ENCODE peak calls at places on chromosomes 3 and 15, in ten cellular contexts. T, Z, I, A, G, S, C, K, N and M are unnamed samples.

GRCh38 chr15:75661041-75661778 is 13.5 kb downstream of the SNX33 start:
- DNase-seq in T (peak; percentile 97), Z (peak; percentile 96), I (peak; percentile 83), A (peak; percentile 85), G (peak; percentile 89), S (peak; percentile 84), C (no peak), K (peak; percentile 86), N (no peak), M (no peak)

GRCh38 chr3:4656059-4656458 is 162.9 kb downstream of the ITPR1 start:
- DNase-seq in T (peak; percentile 81), Z (no peak), I (peak; percentile 30), A (peak; percentile 70), G (peak; percentile 91), S (peak; percentile 62), C (peak; percentile 60), K (peak; percentile 83), N (peak; percentile 2), M (peak; percentile 16)

GRCh38 chr15:38186505-38186904 is 66.1 kb upstream of the SPRED1 start:
- DNase-seq in T (no peak), Z (no peak), I (no peak), A (no peak), G (no peak), S (no peak), C (no peak), K (no peak), N (no peak), M (no peak)

GRCh38 chr3:133124511-133124910 is 86.3 kb downstream of the TMEM108 start:
- DNase-seq in T (no peak), Z (no peak), I (no peak), A (no peak), G (no peak), S (no peak), C (peak; percentile 58), K (no peak), N (no peak), M (no peak)

GRCh38 chr3:42610978-42611377 is 10.5 kb downstream of the NKTR start:
- DNase-seq in T (no peak), Z (no peak), I (no peak), A (no peak), G (no peak), S (no peak), C (no peak), K (no peak), N (no peak), M (no peak)

GRCh38 chr3:195083659-195084058 is 187.3 kb downstream of the XXYLT1 start:
- DNase-seq in T (no peak), Z (no peak), I (no peak), A (peak; percentile 27), G (no peak), S (no peak), C (peak; percentile 21), K (no peak), N (no peak), M (no peak)

GRCh38 chr3:12922299-12922698 is 80.9 kb upstream of the RPL32 start:
- DNase-seq in T (no peak), Z (no peak), I (no peak), A (no peak), G (no peak), S (no peak), C (no peak), K (no peak), N (no peak), M (no peak)

GRCh38 chr3:11593318-11594034 is 50.2 kb downstream of the VGLL4 start:
- DNase-seq in T (no peak), Z (no peak), I (no peak), A (no peak), G (peak; percentile 62), S (no peak), C (no peak), K (no peak), N (no peak), M (no peak)

GRCh38 chr3:111971533-111971932 is 7.3 kb upstream of the ABHD10 start:
- DNase-seq in T (no peak), Z (no peak), I (no peak), A (no peak), G (no peak), S (no peak), C (no peak), K (no peak), N (no peak), M (no peak)

GRCh38 chr3:179037361-179037760 is 34.2 kb downstream of the ZMAT3 start:
- DNase-seq in T (peak; percentile 85), Z (peak; percentile 70), I (peak; percentile 28), A (peak; percentile 78), G (no peak), S (no peak), C (no peak), K (no peak), N (no peak), M (no peak)

GRCh38 chr15:43751885-43752284 is 5.6 kb downstream of the PDIA3 start:
- DNase-seq in T (no peak), Z (no peak), I (no peak), A (no peak), G (no peak), S (no peak), C (no peak), K (no peak), N (no peak), M (no peak)

DNA sequence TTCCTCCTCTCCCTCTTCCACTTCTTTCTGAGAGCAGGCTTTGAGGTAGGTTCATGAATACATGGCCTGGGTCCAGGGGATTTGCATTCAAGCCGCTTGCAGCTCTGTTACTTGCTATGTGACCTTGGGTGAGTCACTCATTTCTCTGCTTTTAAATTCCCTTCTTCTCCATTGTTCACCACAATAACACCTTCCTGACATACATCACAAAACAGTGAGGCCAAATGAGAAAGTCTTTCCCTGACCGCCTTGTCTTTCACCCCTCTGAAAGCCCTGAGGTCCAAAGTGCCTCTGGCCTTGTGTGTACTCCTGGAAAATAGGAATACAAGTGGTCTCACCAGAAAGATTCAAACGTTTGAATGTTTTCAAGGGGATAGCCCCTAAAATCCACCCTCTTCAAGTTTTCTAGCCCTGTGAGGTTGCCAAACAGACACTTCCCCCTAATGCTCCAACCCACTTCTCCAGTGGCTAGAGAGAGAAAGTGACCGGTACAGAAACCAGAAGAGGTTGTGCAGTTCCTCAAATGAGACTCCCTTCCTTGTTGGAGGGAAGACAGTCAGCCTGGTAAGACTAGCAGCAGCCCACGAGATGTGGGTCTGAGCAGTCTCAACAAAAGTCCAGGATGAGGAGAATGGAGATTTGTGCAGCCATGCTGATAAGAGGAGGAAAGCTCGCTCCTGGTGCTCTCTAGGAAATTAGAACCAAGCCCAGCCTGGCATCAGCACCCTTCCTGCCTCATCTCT is 222.9 kb upstream of the TPRG1 start:
- DNase-seq in T (no peak), Z (no peak), I (peak; percentile 25), A (no peak), G (peak; percentile 64), S (peak; percentile 20), C (no peak), K (peak; percentile 87), N (no peak), M (no peak)
- H3K4me3 ChIP-seq in T (peak overlapping the region; percentile 44), Z (peak overlapping the region; percentile 52), I (no peak overlapping the region), A (no peak overlapping the region), G (no peak overlapping the region), S (peak overlapping the region; percentile 43), C (no peak overlapping the region), K (peak overlapping the region; percentile 67), N (no peak overlapping the region), M (no peak overlapping the region)

GRCh38 chr3:68017069-68017468 is 362.7 kb upstream of the SUCLG2 start:
- DNase-seq in T (no peak), Z (no peak), I (no peak), A (no peak), G (no peak), S (no peak), C (no peak), K (peak; percentile 7), N (peak; percentile 42), M (peak; percentile 14)
- TF ChIP-seq CTCF in T (no peak), Z (no peak), I (no peak), A (no peak), G (peak; percentile 52), S (peak; percentile 9), C (no peak), K (peak; percentile 46), N (peak; percentile 75), M (peak; percentile 7)

GRCh38 chr15:51870774-51871173 is 41.3 kb downstream of the TMOD3 start:
- DNase-seq in T (no peak), Z (no peak), I (no peak), A (no peak), G (no peak), S (no peak), C (no peak), K (no peak), N (no peak), M (no peak)

GRCh38 chr15:51874751-51875644 is 45.5 kb downstream of the TMOD3 start:
- DNase-seq in T (no peak), Z (no peak), I (peak; percentile 48), A (no peak), G (no peak), S (peak; percentile 85), C (no peak), K (peak; percentile 95), N (no peak), M (no peak)

GRCh38 chr15:51878446-51879386 is 49.3 kb downstream of the TMOD3 start:
- DNase-seq in T (no peak), Z (no peak), I (no peak), A (no peak), G (no peak), S (no peak), C (no peak), K (peak; percentile 40), N (no peak), M (no peak)

GRCh38 chr15:51879555-51879954 is 50.1 kb downstream of the TMOD3 start:
- DNase-seq in T (no peak), Z (no peak), I (no peak), A (no peak), G (no peak), S (no peak), C (no peak), K (peak; percentile 59), N (no peak), M (no peak)

DNA sequence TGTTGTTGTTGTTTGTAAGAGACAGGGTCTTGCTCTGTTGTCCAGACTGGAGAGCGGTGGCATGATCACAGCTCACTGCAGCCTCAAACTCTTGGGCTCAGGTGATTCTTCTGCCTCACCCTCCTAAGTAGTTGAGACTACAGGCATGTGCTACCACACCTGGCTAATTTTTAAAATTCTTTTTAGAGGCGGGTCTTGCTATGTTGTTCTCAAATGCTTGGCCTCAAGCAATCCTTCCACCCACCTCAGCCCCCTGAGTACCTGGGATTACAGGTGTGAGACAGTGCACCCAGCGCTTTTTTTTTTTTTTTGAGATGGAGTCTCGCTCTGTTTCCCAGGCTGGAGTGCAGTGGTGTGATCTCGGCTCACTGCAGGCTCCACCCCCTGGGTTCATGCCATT is 46.7 kb downstream of the TMOD3 start:
- DNase-seq in T (no peak), Z (no peak), I (no peak), A (no peak), G (no peak), S (no peak), C (no peak), K (peak; percentile 12), N (no peak), M (no peak)
- H3K4me3 ChIP-seq in T (no peak overlapping the region), Z (no peak overlapping the region), I (no peak overlapping the region), A (no peak overlapping the region), G (no peak overlapping the region), S (peak overlapping the region; percentile 10), C (no peak overlapping the region), K (no peak overlapping the region), N (no peak overlapping the region), M (no peak overlapping the region)

DNA sequence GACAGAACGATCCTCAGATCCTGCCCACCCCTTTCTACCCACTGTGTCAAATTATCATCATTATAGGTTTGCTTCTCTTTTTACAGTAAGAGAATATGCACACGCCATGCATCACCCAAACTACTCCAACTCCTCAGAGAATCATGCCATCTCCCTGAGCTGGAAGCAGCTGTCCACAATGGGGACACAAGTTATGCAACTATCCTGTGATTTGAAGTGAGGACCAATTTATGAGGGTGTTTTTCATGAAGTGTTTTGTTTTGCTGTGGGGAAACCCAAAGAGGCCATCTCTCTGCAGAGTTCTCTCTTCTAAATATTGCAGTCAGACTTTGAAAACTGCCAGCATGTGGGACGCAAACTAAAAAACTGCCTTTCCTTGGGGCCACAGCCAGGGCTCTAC is 35.8 kb upstream of the TNFSF10 start:
- DNase-seq in T (no peak), Z (no peak), I (no peak), A (no peak), G (no peak), S (no peak), C (no peak), K (no peak), N (no peak), M (no peak)
- TF ChIP-seq CTCF in T (no peak), Z (no peak), I (no peak), A (no peak), G (no peak), S (no peak), C (no peak), K (no peak), N (no peak), M (no peak)